ENCODE peak calls at places on chromosomes 13 and 19, in four cellular contexts. One of them, this sample, is unnamed. For H3K9me2, H3K9me3 and H3K36me3, the result is how much of the 10 kb centered on the place peaks cover.

GRCh38 chr19:58476498-58477015 is 405 bp downstream of the ZNF446 start:
- DNase-seq in PC-3: no peak
- DNase-seq in PC-9: peak
- DNase-seq in OCI-LY7: no peak
- DNase-seq in this sample: peak

GRCh38 chr13:30718661-30719520 is 16.5 kb upstream of the ALOX5AP start:
- DNase-seq in PC-3: peak
- DNase-seq in PC-9: peak
- DNase-seq in OCI-LY7: peak
- DNase-seq in this sample: no peak

GRCh38 chr19:50379602-50380001 is 3.3 kb downstream of the NR1H2 start:
- DNase-seq in PC-3: no peak
- DNase-seq in PC-9: no peak
- DNase-seq in OCI-LY7: no peak
- DNase-seq in this sample: no peak

GRCh38 chr19:2774083-2774679 is 8.9 kb downstream of the SGTA start:
- DNase-seq in PC-3: no peak
- DNase-seq in PC-9: no peak
- DNase-seq in OCI-LY7: peak
- DNase-seq in this sample: peak

GRCh38 chr19:911197-912033 is 1.6 kb downstream of the R3HDM4 start:
- DNase-seq in PC-3: no peak
- DNase-seq in PC-9: no peak
- DNase-seq in OCI-LY7: no peak
- DNase-seq in this sample: no peak

GRCh38 chr19:38989066-38989605 is 13.6 kb upstream of the FBXO17 start:
- DNase-seq in PC-3: peak
- DNase-seq in PC-9: peak
- DNase-seq in OCI-LY7: no peak
- DNase-seq in this sample: no peak

GRCh38 chr13:111248822-111249221 is 71.6 kb upstream of the TEX29 start:
- DNase-seq in PC-3: no peak
- DNase-seq in PC-9: no peak
- DNase-seq in OCI-LY7: no peak
- DNase-seq in this sample: no peak

GRCh38 chr19:54029930-54030490 is 33.7 kb downstream of the VSTM1 start:
- DNase-seq in PC-3: peak
- DNase-seq in PC-9: peak
- DNase-seq in OCI-LY7: peak
- DNase-seq in this sample: peak

GRCh38 chr13:33953781-33954180 is 135.8 kb downstream of the RFC3 start:
- DNase-seq in PC-3: no peak
- DNase-seq in PC-9: no peak
- DNase-seq in OCI-LY7: no peak
- DNase-seq in this sample: no peak

GRCh38 chr13:78736142-78736541 is 77.2 kb upstream of the OBI1 start:
- DNase-seq in PC-3: peak
- DNase-seq in PC-9: no peak
- DNase-seq in OCI-LY7: no peak
- DNase-seq in this sample: no peak

GRCh38 chr13:106617561-106617960 is 49.6 kb upstream of the ARGLU1 start:
- DNase-seq in PC-3: peak
- DNase-seq in PC-9: peak
- DNase-seq in OCI-LY7: no peak
- DNase-seq in this sample: no peak

GRCh38 chr13:106373304-106373988 is 162.0 kb downstream of the EFNB2 start:
- DNase-seq in PC-3: no peak
- DNase-seq in PC-9: no peak
- DNase-seq in OCI-LY7: peak
- DNase-seq in this sample: no peak

GRCh38 chr19:12194827-12195500 is 32.1 kb downstream of the ZNF136 start:
- DNase-seq in PC-3: no peak
- DNase-seq in PC-9: peak
- DNase-seq in OCI-LY7: no peak
- DNase-seq in this sample: no peak

GRCh38 chr19:10797078-10797477 is 38.9 kb downstream of the TMED1 start:
- DNase-seq in PC-3: no peak
- DNase-seq in PC-9: no peak
- DNase-seq in OCI-LY7: no peak
- DNase-seq in this sample: no peak

GRCh38 chr13:42574011-42574410 is at the start of gene TNFSF11:
- DNase-seq in PC-3: no peak
- DNase-seq in PC-9: no peak
- DNase-seq in OCI-LY7: no peak
- DNase-seq in this sample: no peak

GRCh38 chr13:46100191-46100877 is 4.5 kb downstream of the CPB2 start:
- DNase-seq in PC-3: no peak
- DNase-seq in PC-9: no peak
- DNase-seq in OCI-LY7: peak
- DNase-seq in this sample: no peak

GRCh38 chr13:33150146-33150545 is 133.9 kb downstream of the KL start:
- DNase-seq in PC-3: peak
- DNase-seq in PC-9: no peak
- DNase-seq in OCI-LY7: no peak
- DNase-seq in this sample: no peak

GRCh38 chr13:69331245-69331644 is 776.4 kb upstream of the ATXN8OS start:
- DNase-seq in PC-3: no peak
- DNase-seq in PC-9: no peak
- DNase-seq in OCI-LY7: no peak
- DNase-seq in this sample: no peak

DNA sequence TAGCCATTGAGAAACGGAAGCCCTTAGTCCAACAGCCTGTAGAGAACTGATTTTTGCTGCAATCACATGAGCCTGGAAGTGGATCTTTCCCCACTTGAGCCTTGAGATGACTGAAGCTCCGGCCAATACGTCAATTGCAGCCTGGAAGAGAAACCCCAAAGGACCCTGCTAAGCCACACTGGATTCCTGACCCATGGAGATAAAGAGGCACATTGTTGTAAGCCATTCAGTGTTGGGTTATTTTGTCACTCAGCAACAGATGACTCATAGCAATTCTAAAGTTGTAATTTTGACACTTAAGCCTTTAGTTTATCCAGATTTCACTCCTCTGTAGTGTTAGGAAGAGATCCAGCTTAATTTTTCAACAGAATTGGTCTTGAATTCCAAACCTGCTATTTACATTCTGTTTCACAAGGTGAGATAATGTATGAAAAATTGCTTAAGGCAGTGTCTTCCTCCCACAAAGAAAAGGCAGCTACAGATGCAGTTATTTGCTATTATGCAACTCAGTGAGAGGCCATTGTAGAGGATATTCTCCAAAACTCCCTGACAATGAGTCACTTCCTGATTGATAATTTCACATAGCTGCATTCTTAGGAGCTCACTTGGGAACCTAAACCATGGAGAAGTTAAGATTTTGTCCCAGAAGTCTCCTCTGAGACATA is 59.4 kb upstream of the TSHZ3 start:
- DNase-seq in PC-3: peak
- DNase-seq in PC-9: no peak
- DNase-seq in OCI-LY7: no peak
- DNase-seq in this sample: no peak
- H3K9me2 ChIP-seq in PC-3: under half
- H3K9me2 ChIP-seq in PC-9: under half
- H3K9me2 ChIP-seq in OCI-LY7: under half
- H3K9me2 ChIP-seq in this sample: under half

GRCh38 chr19:22628401-22628800 is 5.7 kb upstream of the ZNF492 start:
- DNase-seq in PC-3: no peak
- DNase-seq in PC-9: no peak
- DNase-seq in OCI-LY7: no peak
- DNase-seq in this sample: no peak
- H3K9me3 ChIP-seq in PC-3: under half
- H3K9me3 ChIP-seq in PC-9: under half
- H3K9me3 ChIP-seq in OCI-LY7: under half
- H3K9me3 ChIP-seq in this sample: under half

GRCh38 chr19:49101160-49101559 is 13.0 kb upstream of the LIN7B start:
- DNase-seq in PC-3: no peak
- DNase-seq in PC-9: no peak
- DNase-seq in OCI-LY7: no peak
- DNase-seq in this sample: no peak

GRCh38 chr19:49094505-49095482 is 9.5 kb downstream of the SNRNP70 start:
- DNase-seq in PC-3: no peak
- DNase-seq in PC-9: no peak
- DNase-seq in OCI-LY7: no peak
- DNase-seq in this sample: no peak

GRCh38 chr19:49097453-49098288 is 12.4 kb downstream of the SNRNP70 start:
- DNase-seq in PC-3: peak
- DNase-seq in PC-9: peak
- DNase-seq in OCI-LY7: peak
- DNase-seq in this sample: peak

GRCh38 chr19:49102303-49102702 is 11.9 kb upstream of the LIN7B start:
- DNase-seq in PC-3: no peak
- DNase-seq in PC-9: no peak
- DNase-seq in OCI-LY7: no peak
- DNase-seq in this sample: no peak

DNA sequence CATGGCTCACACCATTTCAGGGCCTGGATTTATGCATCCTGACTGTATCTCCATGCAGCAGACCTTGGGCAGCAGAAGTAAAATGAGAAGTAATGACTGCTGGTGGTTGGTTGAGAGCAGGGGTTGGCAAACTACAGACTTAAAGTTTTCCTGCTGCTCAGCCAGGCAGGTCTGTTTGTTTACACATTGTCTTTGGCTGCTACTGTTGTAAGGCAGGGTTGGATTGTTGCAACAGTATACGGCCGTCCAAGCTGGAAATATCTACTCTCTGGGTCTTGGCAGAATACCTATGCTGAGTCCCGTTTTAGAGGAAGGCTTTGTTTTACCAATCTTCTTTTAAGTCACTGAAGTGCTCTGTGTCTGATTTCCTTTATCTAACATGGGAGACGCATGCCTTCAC is 13.5 kb downstream of the SNRNP70 start:
- DNase-seq in PC-3: no peak
- DNase-seq in PC-9: no peak
- DNase-seq in OCI-LY7: no peak
- DNase-seq in this sample: no peak
- H3K36me3 ChIP-seq in PC-3: under half
- H3K36me3 ChIP-seq in PC-9: under half
- H3K36me3 ChIP-seq in OCI-LY7: half or more
- H3K36me3 ChIP-seq in this sample: under half

DNA sequence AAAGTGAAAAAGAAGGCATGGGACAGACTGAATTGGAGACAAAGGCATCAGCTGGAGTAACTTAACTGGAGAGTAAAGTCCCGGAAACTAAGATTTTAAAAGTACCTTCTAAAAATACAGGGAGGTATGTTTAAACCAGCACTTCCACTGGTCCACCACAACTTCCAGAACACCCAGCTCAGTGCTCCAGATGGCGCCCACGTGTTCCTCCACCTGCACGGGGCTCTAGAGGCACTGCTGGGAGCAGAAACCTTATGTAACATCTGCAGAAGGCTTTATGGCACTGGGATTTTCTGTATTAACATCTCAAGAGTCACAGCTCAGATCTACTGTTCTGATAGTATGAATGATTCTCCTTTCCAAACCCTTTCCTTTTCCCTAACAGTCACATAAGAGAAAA is 252.1 kb downstream of the DCLK1 start:
- DNase-seq in PC-3: no peak
- DNase-seq in PC-9: no peak
- DNase-seq in OCI-LY7: no peak
- DNase-seq in this sample: no peak
- H3K9me2 ChIP-seq in PC-3: under half
- H3K9me2 ChIP-seq in PC-9: under half
- H3K9me2 ChIP-seq in OCI-LY7: under half
- H3K9me2 ChIP-seq in this sample: under half

GRCh38 chr19:56964526-56964925 is 124.0 kb upstream of the PEG3 start:
- DNase-seq in PC-3: no peak
- DNase-seq in PC-9: no peak
- DNase-seq in OCI-LY7: no peak
- DNase-seq in this sample: no peak
- H3K9me3 ChIP-seq in PC-3: under half
- H3K9me3 ChIP-seq in PC-9: under half
- H3K9me3 ChIP-seq in OCI-LY7: under half
- H3K9me3 ChIP-seq in this sample: under half

DNA sequence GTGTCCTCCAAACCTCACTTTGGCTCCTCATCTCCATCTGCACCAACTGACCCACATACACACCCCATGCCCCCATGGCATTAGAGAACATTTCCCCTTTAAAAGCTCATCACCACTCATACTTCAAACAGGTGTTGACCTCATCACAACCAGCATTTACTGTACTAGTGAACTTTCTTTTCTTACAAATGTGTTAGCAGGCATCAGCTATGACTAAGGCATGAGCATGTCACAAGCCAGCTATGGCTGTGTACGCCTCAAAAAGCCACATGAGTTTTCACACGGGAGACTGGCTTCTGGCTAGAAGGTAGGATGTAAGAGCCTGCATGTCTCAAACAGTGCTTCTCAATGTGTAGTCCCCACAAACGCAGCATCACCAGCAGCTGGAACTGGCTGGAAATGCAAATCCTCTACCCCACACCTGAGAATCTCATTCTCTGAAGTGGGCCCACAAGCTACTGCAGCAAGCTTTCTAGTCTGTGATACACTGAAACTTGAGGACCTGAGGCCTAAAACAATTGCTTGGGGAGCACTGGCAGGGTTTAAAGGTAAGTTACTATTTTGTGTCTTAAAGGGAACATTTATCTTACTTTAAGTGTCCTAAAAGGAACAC is 66.8 kb downstream of the TUBGCP3 start:
- DNase-seq in PC-3: no peak
- DNase-seq in PC-9: no peak
- DNase-seq in OCI-LY7: no peak
- DNase-seq in this sample: no peak
- H3K36me3 ChIP-seq in PC-3: under half
- H3K36me3 ChIP-seq in PC-9: under half
- H3K36me3 ChIP-seq in OCI-LY7: under half
- H3K36me3 ChIP-seq in this sample: under half

DNA sequence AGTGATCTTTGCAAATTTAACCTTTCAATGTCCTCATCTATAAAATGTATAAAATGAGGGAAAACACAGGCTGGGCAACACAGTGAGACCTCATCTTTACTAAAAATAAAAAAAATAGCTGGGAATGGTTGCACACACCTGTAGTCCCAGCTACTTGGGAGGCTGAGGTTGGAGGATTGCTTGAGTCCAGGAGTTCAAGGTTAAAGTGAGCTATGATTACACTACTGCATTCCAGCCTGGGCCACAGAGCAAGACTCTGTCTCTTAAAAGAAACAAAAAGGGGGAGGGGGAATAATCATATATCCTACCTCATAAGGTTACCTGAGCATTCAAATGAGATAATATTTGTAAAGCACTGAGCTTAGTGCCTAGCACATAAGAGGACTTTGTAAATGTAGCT is 5.8 kb downstream of the MTRF1 start:
- DNase-seq in PC-3: no peak
- DNase-seq in PC-9: no peak
- DNase-seq in OCI-LY7: no peak
- DNase-seq in this sample: no peak
- H3K9me2 ChIP-seq in PC-3: under half
- H3K9me2 ChIP-seq in PC-9: under half
- H3K9me2 ChIP-seq in OCI-LY7: under half
- H3K9me2 ChIP-seq in this sample: under half

GRCh38 chr19:27889156-27889555 is 1323.8 kb downstream of the UQCRFS1 start:
- DNase-seq in PC-3: no peak
- DNase-seq in PC-9: no peak
- DNase-seq in OCI-LY7: no peak
- DNase-seq in this sample: no peak
- H3K9me3 ChIP-seq in PC-3: under half
- H3K9me3 ChIP-seq in PC-9: under half
- H3K9me3 ChIP-seq in OCI-LY7: under half
- H3K9me3 ChIP-seq in this sample: under half

GRCh38 chr13:113209336-113209879 is at the start of gene CUL4A:
- DNase-seq in PC-3: peak
- DNase-seq in PC-9: peak
- DNase-seq in OCI-LY7: peak
- DNase-seq in this sample: peak
- H3K36me3 ChIP-seq in PC-3: under half
- H3K36me3 ChIP-seq in PC-9: under half
- H3K36me3 ChIP-seq in OCI-LY7: under half
- H3K36me3 ChIP-seq in this sample: under half

This sample was measured in Karpas-422.